ENCODE peak calls at places on chromosomes 13 and 19, in four cellular contexts. R, C, K and G are unnamed samples.

GRCh38 chr19:38949580-38950367 is 19.0 kb downstream of the MRPS12 start:
- DNase-seq in K (peak; percentile 81), C (no peak), R (no peak), G (peak; percentile 85)

GRCh38 chr19:18392417-18392816 is 5.0 kb downstream of the LRRC25 start:
- DNase-seq in C (no peak), R (no peak), K (no peak), G (no peak)

GRCh38 chr19:2015611-2015950 is at the start of gene BTBD2:
- DNase-seq in R (no peak), K (peak; percentile 49), C (peak; percentile 50), G (peak; percentile 77)

GRCh38 chr13:73717632-73718031 is 416.6 kb downstream of the KLF12 start:
- DNase-seq in K (no peak), R (no peak), C (no peak), G (no peak)

GRCh38 chr19:5354403-5354802 is 13.8 kb upstream of the PTPRS start:
- DNase-seq in K (no peak), C (no peak), R (no peak), G (no peak)

GRCh38 chr13:114013952-114014629 is 40.2 kb upstream of the C13orf46 start:
- DNase-seq in C (no peak), K (no peak), R (no peak), G (no peak)

GRCh38 chr19:48186541-48186991 is 16.1 kb downstream of the ZSWIM9 start:
- DNase-seq in R (no peak), C (no peak), K (no peak), G (no peak)

GRCh38 chr13:71254384-71254783 is 612.6 kb downstream of the DACH1 start:
- DNase-seq in K (no peak), C (no peak), R (no peak), G (no peak)

GRCh38 chr19:13417054-13417453 is 89.2 kb downstream of the CACNA1A start:
- DNase-seq in K (no peak), C (no peak), R (no peak), G (no peak)

GRCh38 chr19:47414469-47414868 is 4.9 kb downstream of the MEIS3 start:
- DNase-seq in R (no peak), C (peak; percentile 32), K (no peak), G (no peak)

GRCh38 chr19:38849746-38850230 is at the start of gene HNRNPL:
- DNase-seq in R (no peak), C (no peak), K (peak; percentile 99), G (peak; percentile 98)

GRCh38 chr13:74132152-74132767 is 1.9 kb downstream of the KLF12 start:
- DNase-seq in C (no peak), R (peak; percentile 27), K (peak; percentile 32), G (peak; percentile 68)

GRCh38 chr19:58569943-58570670 is 3.0 kb downstream of the MZF1 start:
- DNase-seq in C (no peak), R (no peak), K (no peak), G (no peak)

GRCh38 chr19:33465371-33465770 is 56.2 kb downstream of the PEPD start:
- DNase-seq in K (no peak), C (no peak), R (no peak), G (no peak)

GRCh38 chr13:34201050-34201913 is 383.3 kb downstream of the RFC3 start:
- DNase-seq in C (no peak), K (no peak), R (no peak), G (no peak)

GRCh38 chr13:26853272-26853818 is 92.8 kb upstream of the GPR12 start:
- DNase-seq in K (no peak), R (no peak), C (no peak), G (no peak)

GRCh38 chr13:44660050-44660449 is 83.9 kb upstream of the TSC22D1 start:
- DNase-seq in C (no peak), K (no peak), R (no peak), G (no peak)

GRCh38 chr19:40578442-40578908 is 1.8 kb downstream of the SHKBP1 start:
- DNase-seq in K (no peak), C (no peak), R (peak; percentile 16), G (no peak)

GRCh38 chr13:38530492-38530891 is 156.4 kb upstream of the FREM2 start:
- DNase-seq in R (no peak), K (no peak), C (no peak), G (no peak)

GRCh38 chr13:94339116-94339687 is 140.3 kb downstream of the DCT start:
- DNase-seq in K (no peak), R (no peak), C (no peak), G (no peak)

GRCh38 chr19:1492474-1493006 is 1.6 kb downstream of the REEP6 start:
- DNase-seq in C (no peak), R (no peak), K (no peak), G (no peak)

GRCh38 chr19:14086098-14086497 is 515 bp upstream of the C19orf67 start:
- DNase-seq in K (no peak), R (no peak), C (no peak), G (no peak)

GRCh38 chr19:17879466-17879865 is 7.7 kb downstream of the SLC5A5 start:
- DNase-seq in C (no peak), R (no peak), K (no peak), G (no peak)

GRCh38 chr13:43848250-43848649 is 31.3 kb downstream of the CCDC122 start:
- DNase-seq in C (no peak), R (peak; percentile 5), K (no peak), G (no peak)

GRCh38 chr19:46718157-46718933 is 1.4 kb upstream of the PRKD2 start:
- DNase-seq in R (no peak), C (peak; percentile 87), K (peak; percentile 69), G (peak; percentile 65)

GRCh38 chr13:48489666-48490065 is 43.2 kb downstream of the RCBTB2 start:
- DNase-seq in K (no peak), R (no peak), C (no peak), G (no peak)

GRCh38 chr13:79799049-79799448 is 318.1 kb downstream of the NDFIP2 start:
- DNase-seq in R (peak; percentile 43), K (no peak), C (no peak), G (no peak)

GRCh38 chr13:110519046-110519445 is 42.5 kb downstream of the RAB20 start:
- DNase-seq in K (no peak), C (no peak), R (no peak), G (no peak)
- H3K27ac ChIP-seq in K (no peak overlapping the region), C (no peak overlapping the region), R (no peak overlapping the region), G (no peak overlapping the region)

GRCh38 chr13:35856721-35857346 is 274.3 kb downstream of the DCLK1 start:
- DNase-seq in K (no peak), R (no peak), C (no peak), G (no peak)

GRCh38 chr13:35858665-35859064 is 272.5 kb downstream of the DCLK1 start:
- DNase-seq in R (no peak), C (no peak), K (no peak), G (no peak)

GRCh38 chr13:35857769-35858168 is 273.4 kb downstream of the DCLK1 start:
- DNase-seq in R (peak; percentile 31), C (no peak), K (no peak), G (no peak)

GRCh38 chr13:35860661-35861060 is 270.5 kb downstream of the DCLK1 start:
- DNase-seq in C (no peak), R (no peak), K (no peak), G (no peak)

GRCh38 chr13:35859981-35860380 is 271.2 kb downstream of the DCLK1 start:
- DNase-seq in R (no peak), K (no peak), C (no peak), G (no peak)
- H3K27me3 ChIP-seq in R (no peaks in the 10 kb centered on the region), K (no peaks in the 10 kb centered on the region), C (no peaks in the 10 kb centered on the region), G (peaks cover 2% of the 10 kb centered on the region)

GRCh38 chr19:8390617-8390981 is 439 bp downstream of the RAB11B start:
- DNase-seq in C (peak; percentile 93), K (peak; percentile 85), R (peak; percentile 70), G (peak; percentile 86)

GRCh38 chr19:8389891-8390616 is at the start of gene RAB11B:
- DNase-seq in K (peak; percentile 98), R (peak; percentile 100), C (peak; percentile 100), G (peak; percentile 100)

GRCh38 chr19:8386990-8387389 is 3.2 kb upstream of the RAB11B start:
- DNase-seq in K (no peak), R (no peak), C (no peak), G (no peak)

GRCh38 chr19:8387688-8388611 is 2.2 kb upstream of the RAB11B start:
- DNase-seq in C (no peak), K (no peak), R (no peak), G (no peak)

DNA sequence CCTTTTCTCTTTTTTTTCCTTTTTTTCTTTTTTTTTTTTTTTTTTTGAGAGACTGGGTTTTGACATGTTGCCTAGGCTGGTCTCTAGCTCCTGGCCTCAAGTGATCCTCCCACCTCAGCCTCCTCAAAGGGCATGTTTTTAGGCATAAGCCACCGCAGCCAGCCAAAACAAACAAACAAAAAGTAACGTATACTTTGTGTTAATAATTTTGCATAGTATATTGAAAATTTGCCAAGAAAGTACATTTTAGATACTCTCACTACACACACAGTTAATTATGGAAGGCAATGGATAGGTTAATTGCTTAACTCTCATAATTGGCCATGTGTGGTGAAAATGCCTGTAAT is 1.6 kb upstream of the RAB11B start:
- DNase-seq in C (no peak), R (no peak), K (no peak), G (no peak)
- H3K27ac ChIP-seq in C (no peak overlapping the region), R (no peak overlapping the region), K (no peak overlapping the region), G (no peak overlapping the region)

GRCh38 chr13:99086869-99087129 is 108.9 kb upstream of the DOCK9 start:
- DNase-seq in R (peak; percentile 95), C (peak; percentile 42), K (peak; percentile 51), G (peak; percentile 53)

GRCh38 chr13:99085846-99086148 is 107.9 kb upstream of the DOCK9 start:
- DNase-seq in R (no peak), C (no peak), K (no peak), G (no peak)

GRCh38 chr13:99086149-99086868 is 108.4 kb upstream of the DOCK9 start:
- DNase-seq in C (peak; percentile 65), R (peak; percentile 72), K (peak; percentile 70), G (peak; percentile 81)

GRCh38 chr13:99083976-99084375 is 106.1 kb upstream of the DOCK9 start:
- DNase-seq in R (no peak), K (peak; percentile 31), C (peak; percentile 57), G (no peak)

GRCh38 chr13:99085139-99085845 is 107.4 kb upstream of the DOCK9 start:
- DNase-seq in K (no peak), C (no peak), R (no peak), G (no peak)
- H3K27me3 ChIP-seq in K (no peaks in the 10 kb centered on the region), C (no peaks in the 10 kb centered on the region), R (no peaks in the 10 kb centered on the region), G (no peaks in the 10 kb centered on the region)

GRCh38 chr13:97332725-97333124 is 101.2 kb upstream of the RAP2A start:
- DNase-seq in C (no peak), K (no peak), R (no peak), G (no peak)
- H3K27ac ChIP-seq in C (no peak overlapping the region), K (no peak overlapping the region), R (no peak overlapping the region), G (no peak overlapping the region)